ENCODE peak calls at places on chromosomes 3 and 15, in four cellular contexts. U is heart right ventricle, L is NB4, R is GM23248. C is an unnamed sample.

GRCh38 chr15:36331531-36332275 is 247.7 kb upstream of the CDIN1 start:
- DNase-seq in U (no peak), L (no peak), R (peak), C (no peak)

GRCh38 chr3:194877311-194878119 is 191.8 kb downstream of the FAM43A start:
- DNase-seq in U (no peak), L (no peak), R (peak), C (no peak)

GRCh38 chr3:50612973-50613851 is 1.6 kb upstream of the CISH start:
- DNase-seq in U (no peak), L (no peak), R (no peak), C (no peak)

GRCh38 chr15:48221885-48222284 is 15.8 kb downstream of the SLC12A1 start:
- DNase-seq in U (no peak), L (no peak), R (peak), C (no peak)

GRCh38 chr3:94423566-94423965 is 360.7 kb downstream of the NSUN3 start:
- DNase-seq in U (no peak), L (no peak), R (peak), C (no peak)

GRCh38 chr3:10955694-10956453 is 36.7 kb upstream of the SLC6A1 start:
- DNase-seq in U (peak), L (no peak), R (no peak), C (peak)

GRCh38 chr3:30538787-30539186 is 67.6 kb upstream of the TGFBR2 start:
- DNase-seq in U (no peak), L (no peak), R (peak), C (no peak)

GRCh38 chr15:92328207-92328606 is 65.5 kb upstream of the ST8SIA2 start:
- DNase-seq in U (no peak), L (no peak), R (no peak), C (no peak)

GRCh38 chr3:149790698-149791097 is 1.7 kb downstream of the ANKUB1 start:
- DNase-seq in U (no peak), L (no peak), R (no peak), C (no peak)

GRCh38 chr15:58491499-58492202 is 59.9 kb downstream of the LIPC start:
- DNase-seq in U (no peak), L (no peak), R (no peak), C (no peak)

GRCh38 chr15:82043130-82043673 is 2.6 kb downstream of the MEX3B start:
- DNase-seq in U (no peak), L (no peak), R (no peak), C (no peak)

GRCh38 chr3:32216172-32216783 is 22.2 kb upstream of the CMTM8 start:
- DNase-seq in U (no peak), L (no peak), R (no peak), C (no peak)

GRCh38 chr3:13504161-13504831 is 24.2 kb downstream of the HDAC11 start:
- DNase-seq in U (no peak), L (no peak), R (peak), C (peak)

GRCh38 chr3:10655131-10655530 is 149.7 kb upstream of the ATP2B2 start:
- DNase-seq in U (no peak), L (no peak), R (no peak), C (no peak)

GRCh38 chr15:77656294-77656693 is 23.6 kb upstream of the LINGO1 start:
- DNase-seq in U (no peak), L (peak), R (no peak), C (no peak)

GRCh38 chr15:100705065-100705464 is 102.7 kb downstream of the ASB7 start:
- DNase-seq in U (no peak), L (no peak), R (no peak), C (no peak)

GRCh38 chr15:31197497-31198414 is 96.2 kb upstream of the TRPM1 start:
- DNase-seq in U (peak), L (peak), R (peak), C (no peak)

GRCh38 chr3:12813967-12814366 is 17.5 kb downstream of the CAND2 start:
- DNase-seq in U (no peak), L (no peak), R (no peak), C (no peak)

C was measured in heart left ventricle.